ENCODE peak calls at places on chromosomes 11 and 22, in four cellular contexts. Y is tibial nerve, L is mucosa of descending colon, T is hepatocyte. F is an unnamed sample.

GRCh38 chr11:77189588-77190210 is 61.7 kb downstream of the MYO7A start:
- DNase-seq in T (no peak), Y (no peak), L (peak; percentile 31), F (no peak)

GRCh38 chr11:44505591-44506054 is 59.8 kb upstream of the CD82 start:
- DNase-seq in T (no peak), L (no peak), Y (no peak), F (no peak)

GRCh38 chr11:68798221-68798813 is 43.4 kb downstream of the CPT1A start:
- DNase-seq in Y (peak; percentile 35), T (no peak), L (no peak), F (peak; percentile 49)

GRCh38 chr22:44783581-44783980 is 31.2 kb downstream of the ARHGAP8 start:
- DNase-seq in T (no peak), Y (no peak), L (no peak), F (no peak)

GRCh38 chr11:70760416-70761020 is 362.2 kb downstream of the CTTN start:
- DNase-seq in L (no peak), T (no peak), Y (no peak), F (no peak)

GRCh38 chr11:58958500-58958899 is 19.2 kb downstream of the GLYATL1 start:
- DNase-seq in T (peak; percentile 43), Y (peak; percentile 23), L (peak; percentile 56), F (peak; percentile 30)

GRCh38 chr11:45252134-45252856 is 33.8 kb downstream of the SYT13 start:
- DNase-seq in Y (no peak), L (peak; percentile 89), T (peak; percentile 74), F (peak; percentile 45)

GRCh38 chr11:70739811-70740474 is 341.6 kb downstream of the CTTN start:
- DNase-seq in T (no peak), Y (no peak), L (no peak), F (no peak)

GRCh38 chr11:61146413-61146812 is 14.8 kb downstream of the VPS37C start:
- DNase-seq in L (peak; percentile 10), Y (no peak), T (no peak), F (no peak)

GRCh38 chr11:78140392-78141077 is 1.1 kb upstream of the ALG8 start:
- DNase-seq in Y (no peak), T (no peak), L (no peak), F (no peak)

GRCh38 chr22:20185750-20186149 is 34.9 kb upstream of the CCDC188 start:
- DNase-seq in T (no peak), L (no peak), Y (no peak), F (no peak)

GRCh38 chr11:128361451-128362020 is 225.8 kb downstream of the ETS1 start:
- DNase-seq in Y (no peak), T (peak; percentile 59), L (no peak), F (no peak)

GRCh38 chr11:95831198-95831883 is 41.0 kb downstream of the CEP57 start:
- DNase-seq in T (peak; percentile 18), L (no peak), Y (no peak), F (no peak)

GRCh38 chr22:23678133-23678532 is 12.7 kb upstream of the RGL4 start:
- DNase-seq in T (no peak), L (no peak), Y (no peak), F (no peak)

GRCh38 chr11:67273260-67273990 is 7.2 kb downstream of the GRK2 start:
- DNase-seq in Y (no peak), L (no peak), T (no peak), F (no peak)

GRCh38 chr11:47272706-47273105 is 2.8 kb downstream of the MADD start:
- DNase-seq in Y (no peak), L (peak; percentile 2), T (no peak), F (no peak)

GRCh38 chr11:93080146-93080759 is 110.8 kb downstream of the MTNR1B start:
- DNase-seq in T (no peak), Y (no peak), L (no peak), F (no peak)

GRCh38 chr22:33142282-33142681 is 84.1 kb upstream of the SYN3 start:
- DNase-seq in T (no peak), L (no peak), Y (no peak), F (no peak)

DNA sequence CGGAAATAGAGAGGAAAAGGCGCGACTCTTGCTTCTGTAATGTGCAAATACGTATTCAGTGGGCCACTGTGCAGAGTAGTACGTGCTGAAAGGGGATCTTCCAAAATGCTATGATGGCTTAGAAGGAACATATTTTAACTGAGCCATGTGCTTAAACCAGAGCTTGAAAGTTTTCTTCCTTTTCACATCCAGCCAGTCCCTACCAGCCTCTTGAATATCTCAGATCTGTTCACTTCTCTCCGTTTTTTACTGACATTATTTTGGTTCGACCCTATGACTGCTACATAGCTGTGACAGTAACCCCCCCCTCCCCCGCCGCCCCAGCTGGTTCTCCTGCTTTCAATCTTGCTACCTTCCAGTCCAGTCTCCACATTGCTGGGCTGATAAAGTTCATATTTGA is 550 bp downstream of the DDIAS start:
- DNase-seq in L (no peak), T (no peak), Y (no peak), F (peak; percentile 1)
- H3K4me3 ChIP-seq in L (no peak overlapping the region), T (no peak overlapping the region), Y (peak overlapping the region; percentile 66), F (peak overlapping the region; percentile 63)

GRCh38 chr22:35834080-35834479 is 116.4 kb downstream of the APOL5 start:
- DNase-seq in Y (no peak), T (no peak), L (no peak), F (no peak)

GRCh38 chr22:35838849-35839646 is 121.4 kb downstream of the APOL5 start:
- DNase-seq in L (no peak), T (peak; percentile 71), Y (peak; percentile 57), F (no peak)

GRCh38 chr22:35837328-35837727 is 119.7 kb downstream of the APOL5 start:
- DNase-seq in Y (no peak), L (no peak), T (no peak), F (no peak)

GRCh38 chr22:35835267-35835997 is 117.8 kb downstream of the APOL5 start:
- DNase-seq in L (no peak), T (no peak), Y (no peak), F (no peak)

GRCh38 chr22:35835998-35836691 is 118.5 kb downstream of the APOL5 start:
- DNase-seq in L (peak; percentile 35), T (peak; percentile 80), Y (peak; percentile 20), F (no peak)
- H3K4me3 ChIP-seq in L (no peak overlapping the region), T (peak overlapping the region; percentile 26), Y (peak overlapping the region; percentile 43), F (no peak overlapping the region)

GRCh38 chr22:48955351-48956311 is 872.0 kb downstream of the BRD1 start:
- DNase-seq in T (no peak), L (no peak), Y (no peak), F (no peak)
- H3K4me3 ChIP-seq in T (no peak overlapping the region), L (no peak overlapping the region), Y (no peak overlapping the region), F (no peak overlapping the region)

GRCh38 chr11:12827369-12827768 is 153.1 kb downstream of the TEAD1 start:
- DNase-seq in L (no peak), Y (no peak), T (no peak), F (no peak)
- H3K4me3 ChIP-seq in L (no peak overlapping the region), Y (no peak overlapping the region), T (peak overlapping the region; percentile 50), F (no peak overlapping the region)

F was measured in HL-60.